ENCODE peak calls at places on chromosomes 7 and 10, in five cellular contexts. S, O, K, N and B are unnamed samples.
A peak's percentile ranks its signal among the peaks of the same experiment; 100 is the strongest.

GRCh38 chr10:86342111-86342863 is 24.3 kb downstream of the GRID1 start:
- DNase-seq in K (no peak), N (no peak), O (no peak), S (no peak), B (no peak)

GRCh38 chr7:90311185-90311584 is 9.9 kb downstream of the FAM237B start:
- DNase-seq in S (no peak), O (no peak), N (no peak), K (no peak), B (no peak)

GRCh38 chr7:17095001-17095574 is 203.4 kb upstream of the AHR start:
- DNase-seq in S (no peak), K (no peak), O (no peak), N (no peak), B (peak; percentile 70)

GRCh38 chr10:73874267-73875138 is at the start of gene CAMK2G:
- DNase-seq in N (peak; percentile 94), O (peak; percentile 80), S (peak; percentile 80), K (peak; percentile 98), B (peak; percentile 93)

GRCh38 chr10:24457661-24458318 is 248.9 kb downstream of the KIAA1217 start:
- DNase-seq in N (no peak), O (no peak), K (no peak), S (no peak), B (peak; percentile 68)

GRCh38 chr10:42975558-42976352 is 101.1 kb upstream of the RET start:
- DNase-seq in O (no peak), K (no peak), N (peak; percentile 62), S (no peak), B (no peak)

GRCh38 chr7:80124870-80125269 is 9.8 kb upstream of the GNAI1 start:
- DNase-seq in O (no peak), K (no peak), S (no peak), N (no peak), B (no peak)

GRCh38 chr7:29885626-29886025 is 79.3 kb downstream of the WIPF3 start:
- DNase-seq in S (no peak), K (no peak), N (no peak), O (no peak), B (no peak)

GRCh38 chr10:66784796-66785195 is 141.0 kb upstream of the LRRTM3 start:
- DNase-seq in N (no peak), K (no peak), O (no peak), S (no peak), B (peak; percentile 10)

GRCh38 chr7:7567898-7568531 is 1.3 kb downstream of the MIOS start:
- DNase-seq in N (peak; percentile 72), K (no peak), S (no peak), O (no peak), B (no peak)

GRCh38 chr10:58638406-58638805 is 125.7 kb downstream of the BICC1 start:
- DNase-seq in N (no peak), O (no peak), K (no peak), S (no peak), B (peak; percentile 77)